ENCODE peak calls at places on chromosomes 13 and 19, in ten cellular contexts. One of them, this sample, is unnamed.

GRCh38 chr19:17560205-17560595 is 4.8 kb downstream of the COLGALT1 start:
- DNase-seq in epithelial cell of proximal tubule: no peak
- DNase-seq in choroid plexus epithelial cell: peak; percentile 99
- DNase-seq in NCI-H1930: no peak
- DNase-seq in AG09319: peak; percentile 74
- DNase-seq in stimulated activated CD8-positive, alpha-beta memory T cell treated with anti-CD3 and anti-CD28 coated beads, Interleukin-4, amount 100 ng/mL, for 4 hours: no peak
- DNase-seq in LoVo: no peak
- DNase-seq in AG10803: peak; percentile 89
- DNase-seq in mesendoderm: no peak
- DNase-seq in epithelial cell of esophagus: peak; percentile 92
- DNase-seq in this sample: peak; percentile 79

GRCh38 chr19:33375156-33375744 is 1.7 kb downstream of the CEBPG start:
- DNase-seq in choroid plexus epithelial cell: no peak
- DNase-seq in stimulated activated CD8-positive, alpha-beta memory T cell treated with anti-CD3 and anti-CD28 coated beads, Interleukin-4, amount 100 ng/mL, for 4 hours: no peak
- DNase-seq in LoVo: no peak
- DNase-seq in AG10803: no peak
- DNase-seq in NCI-H1930: no peak
- DNase-seq in epithelial cell of esophagus: no peak
- DNase-seq in mesendoderm: no peak
- DNase-seq in epithelial cell of proximal tubule: no peak
- DNase-seq in AG09319: no peak
- DNase-seq in this sample: no peak

GRCh38 chr19:10194500-10195198 is at the start of gene DNMT1:
- DNase-seq in mesendoderm: peak; percentile 97
- DNase-seq in NCI-H1930: peak; percentile 80
- DNase-seq in AG10803: peak; percentile 96
- DNase-seq in epithelial cell of proximal tubule: peak; percentile 54
- DNase-seq in LoVo: peak; percentile 96
- DNase-seq in choroid plexus epithelial cell: peak; percentile 98
- DNase-seq in AG09319: peak; percentile 91
- DNase-seq in epithelial cell of esophagus: peak; percentile 96
- DNase-seq in stimulated activated CD8-positive, alpha-beta memory T cell treated with anti-CD3 and anti-CD28 coated beads, Interleukin-4, amount 100 ng/mL, for 4 hours: peak; percentile 94
- DNase-seq in this sample: peak; percentile 96

GRCh38 chr19:42193706-42194105 is 23.8 kb downstream of the DEDD2 start:
- DNase-seq in NCI-H1930: no peak
- DNase-seq in stimulated activated CD8-positive, alpha-beta memory T cell treated with anti-CD3 and anti-CD28 coated beads, Interleukin-4, amount 100 ng/mL, for 4 hours: no peak
- DNase-seq in AG09319: no peak
- DNase-seq in LoVo: no peak
- DNase-seq in AG10803: no peak
- DNase-seq in mesendoderm: no peak
- DNase-seq in epithelial cell of proximal tubule: no peak
- DNase-seq in epithelial cell of esophagus: no peak
- DNase-seq in choroid plexus epithelial cell: peak; percentile 33
- DNase-seq in this sample: no peak

GRCh38 chr13:51539887-51540286 is 44.4 kb upstream of the WDFY2 start:
- DNase-seq in AG09319: peak; percentile 29
- DNase-seq in mesendoderm: no peak
- DNase-seq in stimulated activated CD8-positive, alpha-beta memory T cell treated with anti-CD3 and anti-CD28 coated beads, Interleukin-4, amount 100 ng/mL, for 4 hours: no peak
- DNase-seq in epithelial cell of proximal tubule: no peak
- DNase-seq in epithelial cell of esophagus: no peak
- DNase-seq in LoVo: no peak
- DNase-seq in choroid plexus epithelial cell: peak; percentile 38
- DNase-seq in AG10803: peak; percentile 61
- DNase-seq in NCI-H1930: no peak
- DNase-seq in this sample: peak; percentile 53

GRCh38 chr19:45507864-45508680 is 793 bp downstream of the VASP start:
- DNase-seq in epithelial cell of proximal tubule: no peak
- DNase-seq in stimulated activated CD8-positive, alpha-beta memory T cell treated with anti-CD3 and anti-CD28 coated beads, Interleukin-4, amount 100 ng/mL, for 4 hours: no peak
- DNase-seq in NCI-H1930: no peak
- DNase-seq in choroid plexus epithelial cell: no peak
- DNase-seq in epithelial cell of esophagus: peak; percentile 50
- DNase-seq in LoVo: no peak
- DNase-seq in mesendoderm: peak; percentile 90
- DNase-seq in AG10803: no peak
- DNase-seq in AG09319: no peak
- DNase-seq in this sample: peak; percentile 46

GRCh38 chr13:110616103-110617101 is 1.1 kb downstream of the NAXD start:
- DNase-seq in epithelial cell of esophagus: peak; percentile 82
- DNase-seq in choroid plexus epithelial cell: peak; percentile 54
- DNase-seq in LoVo: peak; percentile 58
- DNase-seq in NCI-H1930: no peak
- DNase-seq in AG09319: peak; percentile 34
- DNase-seq in AG10803: peak; percentile 62
- DNase-seq in mesendoderm: peak; percentile 55
- DNase-seq in epithelial cell of proximal tubule: no peak
- DNase-seq in stimulated activated CD8-positive, alpha-beta memory T cell treated with anti-CD3 and anti-CD28 coated beads, Interleukin-4, amount 100 ng/mL, for 4 hours: peak; percentile 18
- DNase-seq in this sample: peak; percentile 40

GRCh38 chr13:19862511-19863313 is 737 bp downstream of the ZMYM5 start:
- DNase-seq in epithelial cell of proximal tubule: no peak
- DNase-seq in LoVo: peak; percentile 12
- DNase-seq in AG09319: no peak
- DNase-seq in choroid plexus epithelial cell: peak; percentile 32
- DNase-seq in AG10803: peak; percentile 17
- DNase-seq in stimulated activated CD8-positive, alpha-beta memory T cell treated with anti-CD3 and anti-CD28 coated beads, Interleukin-4, amount 100 ng/mL, for 4 hours: no peak
- DNase-seq in epithelial cell of esophagus: peak; percentile 40
- DNase-seq in NCI-H1930: no peak
- DNase-seq in mesendoderm: peak; percentile 43
- DNase-seq in this sample: peak; percentile 35

GRCh38 chr13:41813426-41813825 is 147.5 kb downstream of the VWA8 start:
- DNase-seq in choroid plexus epithelial cell: peak; percentile 69
- DNase-seq in AG09319: no peak
- DNase-seq in mesendoderm: no peak
- DNase-seq in epithelial cell of proximal tubule: no peak
- DNase-seq in AG10803: peak; percentile 41
- DNase-seq in LoVo: no peak
- DNase-seq in stimulated activated CD8-positive, alpha-beta memory T cell treated with anti-CD3 and anti-CD28 coated beads, Interleukin-4, amount 100 ng/mL, for 4 hours: no peak
- DNase-seq in NCI-H1930: no peak
- DNase-seq in epithelial cell of esophagus: no peak
- DNase-seq in this sample: peak; percentile 65

GRCh38 chr19:10604460-10604980 is 17.4 kb upstream of the AP1M2 start:
- DNase-seq in choroid plexus epithelial cell: no peak
- DNase-seq in mesendoderm: peak; percentile 69
- DNase-seq in AG09319: no peak
- DNase-seq in LoVo: no peak
- DNase-seq in NCI-H1930: no peak
- DNase-seq in epithelial cell of proximal tubule: no peak
- DNase-seq in epithelial cell of esophagus: no peak
- DNase-seq in AG10803: no peak
- DNase-seq in stimulated activated CD8-positive, alpha-beta memory T cell treated with anti-CD3 and anti-CD28 coated beads, Interleukin-4, amount 100 ng/mL, for 4 hours: no peak
- DNase-seq in this sample: peak; percentile 59

GRCh38 chr13:26961890-26962615 is 201.5 kb upstream of the GPR12 start:
- DNase-seq in choroid plexus epithelial cell: no peak
- DNase-seq in AG09319: no peak
- DNase-seq in epithelial cell of proximal tubule: no peak
- DNase-seq in AG10803: no peak
- DNase-seq in LoVo: no peak
- DNase-seq in epithelial cell of esophagus: no peak
- DNase-seq in stimulated activated CD8-positive, alpha-beta memory T cell treated with anti-CD3 and anti-CD28 coated beads, Interleukin-4, amount 100 ng/mL, for 4 hours: no peak
- DNase-seq in mesendoderm: no peak
- DNase-seq in NCI-H1930: no peak
- DNase-seq in this sample: no peak

GRCh38 chr13:40776232-40776631 is 5.2 kb upstream of the MRPS31 start:
- DNase-seq in mesendoderm: no peak
- DNase-seq in stimulated activated CD8-positive, alpha-beta memory T cell treated with anti-CD3 and anti-CD28 coated beads, Interleukin-4, amount 100 ng/mL, for 4 hours: no peak
- DNase-seq in epithelial cell of proximal tubule: no peak
- DNase-seq in LoVo: no peak
- DNase-seq in AG09319: no peak
- DNase-seq in NCI-H1930: no peak
- DNase-seq in epithelial cell of esophagus: no peak
- DNase-seq in choroid plexus epithelial cell: no peak
- DNase-seq in AG10803: no peak
- DNase-seq in this sample: no peak

GRCh38 chr19:8609210-8610040 is 1.1 kb downstream of the ADAMTS10 start:
- DNase-seq in epithelial cell of esophagus: no peak
- DNase-seq in AG10803: peak; percentile 75
- DNase-seq in NCI-H1930: no peak
- DNase-seq in choroid plexus epithelial cell: peak; percentile 70
- DNase-seq in mesendoderm: peak; percentile 90
- DNase-seq in stimulated activated CD8-positive, alpha-beta memory T cell treated with anti-CD3 and anti-CD28 coated beads, Interleukin-4, amount 100 ng/mL, for 4 hours: no peak
- DNase-seq in epithelial cell of proximal tubule: no peak
- DNase-seq in AG09319: no peak
- DNase-seq in LoVo: no peak
- DNase-seq in this sample: peak; percentile 60

GRCh38 chr13:33052446-33052845 is 36.2 kb downstream of the KL start:
- DNase-seq in LoVo: no peak
- DNase-seq in NCI-H1930: no peak
- DNase-seq in mesendoderm: no peak
- DNase-seq in epithelial cell of proximal tubule: no peak
- DNase-seq in stimulated activated CD8-positive, alpha-beta memory T cell treated with anti-CD3 and anti-CD28 coated beads, Interleukin-4, amount 100 ng/mL, for 4 hours: no peak
- DNase-seq in epithelial cell of esophagus: no peak
- DNase-seq in AG09319: peak; percentile 18
- DNase-seq in AG10803: peak; percentile 79
- DNase-seq in choroid plexus epithelial cell: peak; percentile 41
- DNase-seq in this sample: peak; percentile 54

This sample was measured in EH.